ENCODE peak calls at places on chromosome 1, in nine cellular contexts. J is left lung; W is cardiac fibroblast; V is left ventricle myocardium inferior; F is osteocyte; Q is BJ; O is BE2C; E is endothelial cell of umbilical vein; I is CD8-positive, alpha-beta T cell. L is an unnamed sample.

GRCh38 chr1:12594966-12595838 is 22.8 kb downstream of the DHRS3 start:
- DNase-seq in E (peak; percentile 41), Q (no peak), V (peak; percentile 80), W (peak; percentile 88), F (no peak), O (peak; percentile 25), I (peak; percentile 53), J (peak; percentile 77), L (peak; percentile 45)

GRCh38 chr1:152466217-152466616 is 44.4 kb upstream of the LCE5A start:
- DNase-seq in I (no peak), F (no peak), J (no peak), V (no peak), E (no peak), W (no peak), Q (no peak), O (no peak), L (no peak)

GRCh38 chr1:193456883-193457282 is 270.5 kb upstream of the B3GALT2 start:
- DNase-seq in Q (no peak), J (no peak), W (no peak), F (no peak), O (no peak), I (no peak), V (no peak), E (no peak), L (no peak)

GRCh38 chr1:150576794-150577556 is 2.4 kb downstream of the MCL1 start:
- DNase-seq in E (no peak), I (no peak), O (no peak), W (peak; percentile 60), F (no peak), J (no peak), V (no peak), Q (no peak), L (no peak)

GRCh38 chr1:9652379-9653194 is 1.1 kb downstream of the PIK3CD start:
- DNase-seq in Q (no peak), F (no peak), J (no peak), V (peak; percentile 35), E (no peak), W (peak; percentile 10), O (no peak), I (peak; percentile 82), L (no peak)

GRCh38 chr1:91707114-91707889 is 178.6 kb downstream of the TGFBR3 start:
- DNase-seq in E (no peak), O (no peak), F (no peak), W (no peak), J (no peak), V (peak; percentile 53), I (no peak), Q (no peak), L (no peak)

GRCh38 chr1:222021124-222021523 is 279.2 kb upstream of the DUSP10 start:
- DNase-seq in V (no peak), F (no peak), J (no peak), E (no peak), O (no peak), Q (no peak), I (no peak), W (no peak), L (no peak)

GRCh38 chr1:214364335-214364734 is 83.4 kb downstream of the SMYD2 start:
- DNase-seq in F (no peak), E (no peak), Q (no peak), I (no peak), O (no peak), V (peak; percentile 62), J (no peak), W (peak; percentile 60), L (no peak)

GRCh38 chr1:115710859-115711624 is 57.5 kb downstream of the CASQ2 start:
- DNase-seq in O (no peak), Q (no peak), F (no peak), V (no peak), I (no peak), J (no peak), E (no peak), W (no peak), L (no peak)

GRCh38 chr1:201774983-201775344 is 54.0 kb upstream of the IPO9 start:
- DNase-seq in J (no peak), E (no peak), I (no peak), W (no peak), F (no peak), O (no peak), V (no peak), Q (no peak), L (no peak)
- TF ChIP-seq CTCF in J (no peak), E (no peak), I (no peak), W (peak; percentile 25), F (no peak), O (no peak), V (no peak), Q (no peak), L (no peak)

GRCh38 chr1:229334269-229334668 is 8.6 kb downstream of the CCSAP start:
- DNase-seq in Q (no peak), I (no peak), J (no peak), W (no peak), E (no peak), F (no peak), V (no peak), O (no peak), L (no peak)
- TF ChIP-seq CTCF in Q (no peak), I (no peak), J (no peak), W (no peak), E (no peak), F (no peak), V (no peak), O (no peak), L (no peak)

GRCh38 chr1:182015360-182015759 is 46.2 kb downstream of the ZNF648 start:
- DNase-seq in F (no peak), E (no peak), W (no peak), Q (no peak), O (no peak), I (no peak), V (no peak), J (no peak), L (no peak)
- TF ChIP-seq CTCF in F (no peak), E (no peak), W (no peak), Q (no peak), O (peak; percentile 26), I (no peak), V (peak; percentile 46), J (no peak), L (no peak)

GRCh38 chr1:100396651-100397050 is 44.3 kb downstream of the CDC14A start:
- DNase-seq in O (no peak), Q (no peak), W (no peak), F (no peak), E (no peak), J (no peak), I (peak; percentile 25), V (no peak), L (no peak)
- TF ChIP-seq CTCF in O (no peak), Q (no peak), W (no peak), F (peak; percentile 11), E (no peak), J (no peak), I (peak; percentile 14), V (no peak), L (no peak)

GRCh38 chr1:205989786-205990185 is 13.4 kb downstream of the RAB7B start:
- DNase-seq in W (no peak), F (no peak), J (no peak), Q (no peak), E (no peak), I (no peak), V (no peak), O (no peak), L (no peak)

GRCh38 chr1:205986291-205986690 is 16.9 kb downstream of the RAB7B start:
- DNase-seq in O (no peak), E (no peak), W (no peak), F (no peak), I (no peak), V (no peak), J (no peak), Q (no peak), L (peak; percentile 31)

GRCh38 chr1:205991237-205991636 is 12.0 kb downstream of the RAB7B start:
- DNase-seq in I (no peak), V (no peak), Q (no peak), O (no peak), F (no peak), J (no peak), W (no peak), E (no peak), L (no peak)

GRCh38 chr1:205986848-205987247 is 16.3 kb downstream of the RAB7B start:
- DNase-seq in Q (no peak), E (no peak), J (no peak), O (no peak), W (peak; percentile 29), I (no peak), F (no peak), V (no peak), L (no peak)

DNA sequence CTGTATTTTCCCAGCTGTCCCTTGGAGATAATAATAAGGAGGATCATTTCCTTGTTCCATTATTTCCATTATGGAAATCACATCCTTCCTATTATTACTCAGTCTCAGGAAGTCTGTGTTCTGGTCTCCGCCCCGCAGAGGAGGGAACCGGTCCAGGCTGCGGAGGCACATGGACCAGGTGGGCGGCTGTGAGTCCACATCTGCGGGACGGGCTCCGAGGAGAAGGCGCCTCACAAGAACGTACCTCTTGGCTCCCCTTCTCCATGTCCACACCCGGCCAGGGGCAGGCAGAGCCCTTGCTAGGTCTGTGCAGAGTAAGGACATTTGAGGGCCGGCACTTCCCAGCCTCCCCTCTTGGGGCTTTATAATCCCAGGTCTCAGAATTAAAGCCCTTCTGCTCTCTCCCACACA is 14.6 kb downstream of the RAB7B start:
- DNase-seq in F (no peak), J (no peak), I (no peak), Q (no peak), W (no peak), O (no peak), V (no peak), E (peak; percentile 78), L (no peak)
- TF ChIP-seq CTCF in F (no peak), J (no peak), I (no peak), Q (no peak), W (no peak), O (no peak), V (no peak), E (peak; percentile 13), L (no peak)

GRCh38 chr1:237119091-237119490 is 77.1 kb downstream of the RYR2 start:
- DNase-seq in W (no peak), I (no peak), F (no peak), J (no peak), Q (no peak), E (no peak), O (no peak), V (no peak), L (no peak)

GRCh38 chr1:237120683-237121082 is 78.7 kb downstream of the RYR2 start:
- DNase-seq in Q (no peak), F (no peak), I (no peak), V (no peak), W (no peak), J (no peak), E (no peak), O (no peak), L (no peak)

GRCh38 chr1:237126180-237126579 is 84.2 kb downstream of the RYR2 start:
- DNase-seq in E (no peak), O (no peak), V (no peak), I (no peak), Q (no peak), F (no peak), W (no peak), J (no peak), L (no peak)

DNA sequence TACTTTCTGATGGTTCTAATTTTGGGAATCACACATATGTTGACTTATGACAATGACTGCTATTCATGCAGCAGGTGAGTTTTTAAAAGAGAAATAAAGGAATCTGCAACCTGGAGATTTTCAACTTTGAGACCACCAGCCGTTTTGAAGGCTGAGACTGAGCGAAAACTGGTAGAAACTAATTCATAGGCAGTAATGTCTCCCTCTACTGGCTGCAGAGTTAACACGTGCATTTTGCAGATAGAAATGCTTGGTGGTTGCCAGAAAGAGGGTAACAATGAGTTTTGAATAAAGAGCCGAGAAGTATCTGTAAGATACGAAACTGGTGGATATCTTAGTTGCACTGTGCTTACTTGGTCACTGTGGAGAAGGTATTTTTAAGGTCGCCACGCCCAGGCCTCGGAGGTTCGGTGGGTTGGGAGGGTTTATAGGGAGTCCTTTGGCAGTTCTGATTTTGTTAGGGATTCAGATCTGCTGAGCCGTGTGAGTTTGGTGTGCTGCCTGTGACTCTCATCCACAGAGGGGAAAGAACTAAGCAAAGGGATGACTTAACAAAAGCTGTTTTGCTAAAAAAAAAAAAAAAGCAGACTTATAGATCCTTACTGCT is 83.0 kb downstream of the RYR2 start:
- DNase-seq in Q (no peak), O (peak; percentile 22), J (no peak), E (no peak), W (peak; percentile 16), V (no peak), I (no peak), F (no peak), L (peak; percentile 65)
- TF ChIP-seq CTCF in Q (no peak), O (peak; percentile 76), J (no peak), E (no peak), W (no peak), V (peak; percentile 46), I (no peak), F (peak; percentile 41), L (peak; percentile 80)

L was measured in MCF 10A.